ENCODE peak calls at places on chromosomes 3 and 15, in four cellular contexts. G is NCI-H1105 treated with DMSO at 0.1 percent for 48 hours, Y is COR-L47, W is iPS DF 19.7. J is an unnamed sample.

GRCh38 chr3:47836986-47837385 is 34.0 kb downstream of the DHX30 start:
- DNase-seq in G (no peak), Y (no peak), W (no peak), J (no peak)

GRCh38 chr3:42911551-42911950 is 5.6 kb downstream of the ZNF662 start:
- DNase-seq in G (no peak), Y (no peak), W (no peak), J (no peak)

GRCh38 chr15:51266548-51266947 is 71.8 kb downstream of the CYP19A1 start:
- DNase-seq in G (no peak), Y (no peak), W (no peak), J (no peak)

GRCh38 chr15:49247556-49248102 is 77.6 kb downstream of the GALK2 start:
- DNase-seq in G (no peak), Y (no peak), W (no peak), J (no peak)

GRCh38 chr3:106014518-106014917 is 145.7 kb upstream of the CBLB start:
- DNase-seq in G (no peak), Y (no peak), W (no peak), J (no peak)

GRCh38 chr3:196207833-196208607 is 3.2 kb downstream of the ZDHHC19 start:
- DNase-seq in G (no peak), Y (no peak), W (no peak), J (peak)

GRCh38 chr3:98039322-98040024 is 4.4 kb upstream of the GABRR3 start:
- DNase-seq in G (peak), Y (peak), W (no peak), J (peak)

GRCh38 chr3:66425032-66425431 is 75.8 kb downstream of the LRIG1 start:
- DNase-seq in G (no peak), Y (no peak), W (no peak), J (no peak)

GRCh38 chr15:34049096-34049495 is 10.1 kb upstream of the AVEN start:
- DNase-seq in G (no peak), Y (no peak), W (no peak), J (no peak)

GRCh38 chr3:164459526-164460151 is 618.7 kb downstream of the SI start:
- DNase-seq in G (peak), Y (no peak), W (no peak), J (peak)

GRCh38 chr3:46719044-46719565 is 1.4 kb upstream of the PRSS50 start:
- DNase-seq in G (no peak), Y (no peak), W (no peak), J (no peak)